ENCODE peak calls at places on chromosomes 1 and 21, in nine cellular contexts. V, K, S, U, Q, X, N, G and Z are unnamed samples.

GRCh38 chr21:31987696-31988095 is 114.9 kb downstream of the HUNK start:
- DNase-seq in Q (no peak), G (no peak), V (no peak), S (no peak), X (no peak), U (no peak), K (peak; percentile 69), N (no peak), Z (no peak)

GRCh38 chr1:53408013-53408754 is 51.0 kb upstream of the DMRTB1 start:
- DNase-seq in X (no peak), N (no peak), U (no peak), Q (no peak), S (no peak), G (no peak), V (no peak), K (no peak), Z (no peak)

GRCh38 chr1:98824724-98825123 is 163.2 kb downstream of the SNX7 start:
- DNase-seq in N (no peak), X (no peak), S (no peak), K (no peak), V (no peak), Q (no peak), G (no peak), U (no peak), Z (no peak)

GRCh38 chr1:37513795-37514349 is 694 bp downstream of the MEAF6 start:
- DNase-seq in N (no peak), G (peak; percentile 31), S (no peak), X (peak; percentile 39), V (no peak), Q (peak; percentile 7), U (no peak), K (peak; percentile 34), Z (peak; percentile 57)

GRCh38 chr1:147618077-147618569 is 52.2 kb downstream of the ACP6 start:
- DNase-seq in Q (no peak), N (no peak), U (no peak), V (no peak), K (no peak), S (no peak), X (no peak), G (no peak), Z (no peak)

GRCh38 chr1:170734412-170735175 is 70.7 kb downstream of the PRRX1 start:
- DNase-seq in K (no peak), N (no peak), Q (no peak), X (no peak), G (no peak), V (no peak), S (no peak), U (no peak), Z (no peak)

GRCh38 chr1:43531453-43531905 is 796 bp downstream of the PTPRF start:
- DNase-seq in N (no peak), X (peak; percentile 59), S (no peak), U (no peak), G (peak; percentile 19), Q (no peak), K (peak; percentile 70), V (no peak), Z (peak; percentile 56)

GRCh38 chr1:38055398-38055797 is 8.8 kb upstream of the POU3F1 start:
- DNase-seq in Q (no peak), V (no peak), N (no peak), S (no peak), K (no peak), U (no peak), X (no peak), G (no peak), Z (no peak)

GRCh38 chr21:40143822-40144525 is 276.7 kb downstream of the PCP4 start:
- DNase-seq in V (peak; percentile 8), Q (peak; percentile 35), G (peak; percentile 31), X (peak; percentile 70), S (no peak), N (peak; percentile 6), U (no peak), K (peak; percentile 43), Z (peak; percentile 74)

GRCh38 chr1:210394281-210394798 is 65.6 kb downstream of the HHAT start:
- DNase-seq in N (no peak), V (no peak), Q (no peak), X (no peak), G (no peak), K (no peak), U (no peak), S (peak; percentile 48), Z (no peak)

GRCh38 chr1:54367613-54368012 is 38.6 kb downstream of the SSBP3 start:
- DNase-seq in U (peak; percentile 23), X (no peak), Q (no peak), K (no peak), S (no peak), V (no peak), N (no peak), G (no peak), Z (no peak)

GRCh38 chr1:65264197-65264929 is 45.0 kb upstream of the DNAJC6 start:
- DNase-seq in V (no peak), U (no peak), Q (peak; percentile 75), S (no peak), X (no peak), G (no peak), N (no peak), K (peak; percentile 38), Z (peak; percentile 51)

GRCh38 chr1:117118101-117118500 is 3.4 kb downstream of the TRIM45 start:
- DNase-seq in K (no peak), V (no peak), G (no peak), N (no peak), X (no peak), S (no peak), Q (no peak), U (no peak), Z (no peak)

GRCh38 chr1:227396539-227397355 is 78.5 kb upstream of the CDC42BPA start:
- DNase-seq in N (peak; percentile 69), Q (no peak), S (no peak), K (no peak), U (no peak), V (no peak), G (no peak), X (no peak), Z (no peak)

GRCh38 chr1:4086921-4087320 is 186.8 kb upstream of the C1orf174 start:
- DNase-seq in G (no peak), X (no peak), V (no peak), K (no peak), U (no peak), S (no peak), Q (no peak), N (no peak), Z (peak; percentile 38)
- H3K9me3 ChIP-seq in G (peaks cover 18% of the 10 kb centered on the region), X (no peaks in the 10 kb centered on the region), V (no peaks in the 10 kb centered on the region), K (no peaks in the 10 kb centered on the region), U (peaks cover 82% of the 10 kb centered on the region), S (no peaks in the 10 kb centered on the region), Q (no peaks in the 10 kb centered on the region), N (no peaks in the 10 kb centered on the region), Z (no peaks in the 10 kb centered on the region)

GRCh38 chr21:9737871-9738520 is 783.4 kb upstream of the TPTE start:
- DNase-seq in G (no peak), K (no peak), S (no peak), Q (no peak), U (no peak), V (no peak), X (no peak), N (no peak), Z (no peak)
- H3K9me3 ChIP-seq in G (peaks cover 11% of the 10 kb centered on the region), K (peaks cover 13% of the 10 kb centered on the region), S (peaks cover 11% of the 10 kb centered on the region), Q (peaks cover 6% of the 10 kb centered on the region), U (peaks cover 58% of the 10 kb centered on the region), V (no peaks in the 10 kb centered on the region), X (no peaks in the 10 kb centered on the region), N (peaks cover 60% of the 10 kb centered on the region), Z (peaks cover 10% of the 10 kb centered on the region)

DNA sequence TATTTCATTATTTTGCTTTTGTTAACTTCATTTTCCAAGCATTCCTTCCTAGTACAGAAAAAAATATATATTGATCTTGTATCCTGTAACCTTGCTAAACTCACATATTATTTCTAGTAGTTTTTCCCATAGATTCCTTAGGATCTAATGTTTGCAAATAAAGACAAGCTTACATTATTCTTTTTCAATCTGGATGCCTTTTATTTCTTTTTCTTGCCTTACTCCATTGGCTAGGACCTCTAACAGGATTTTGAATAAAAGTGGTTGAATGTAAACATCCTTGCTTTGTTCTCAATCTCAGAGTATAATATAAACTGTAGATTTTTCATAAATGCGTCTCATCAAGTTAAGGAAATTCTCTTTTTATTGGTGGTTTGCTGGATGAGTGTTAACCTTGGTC is 74.5 kb upstream of the GUCA2A start:
- DNase-seq in Q (no peak), X (no peak), S (no peak), U (no peak), K (no peak), V (no peak), N (no peak), G (no peak), Z (no peak)
- H3K9me3 ChIP-seq in Q (no peaks in the 10 kb centered on the region), X (no peaks in the 10 kb centered on the region), S (peaks cover 19% of the 10 kb centered on the region), U (peaks cover 22% of the 10 kb centered on the region), K (no peaks in the 10 kb centered on the region), V (peaks cover 5% of the 10 kb centered on the region), N (peaks cover 3% of the 10 kb centered on the region), G (peaks cover 8% of the 10 kb centered on the region), Z (peaks cover 9% of the 10 kb centered on the region)

GRCh38 chr1:2955652-2956051 is 65.6 kb upstream of the ACTRT2 start:
- DNase-seq in N (no peak), V (no peak), G (no peak), Q (no peak), X (no peak), K (no peak), U (no peak), S (no peak), Z (no peak)

GRCh38 chr1:2957329-2957728 is 63.9 kb upstream of the ACTRT2 start:
- DNase-seq in U (no peak), S (no peak), G (no peak), K (no peak), X (no peak), N (no peak), Q (no peak), V (no peak), Z (no peak)

GRCh38 chr1:2953688-2954285 is 67.5 kb upstream of the ACTRT2 start:
- DNase-seq in X (no peak), G (no peak), N (no peak), K (no peak), S (no peak), U (no peak), V (no peak), Q (no peak), Z (no peak)

GRCh38 chr1:2952992-2953391 is 68.3 kb upstream of the ACTRT2 start:
- DNase-seq in K (no peak), U (no peak), N (no peak), G (no peak), Q (no peak), X (no peak), S (no peak), V (no peak), Z (no peak)

DNA sequence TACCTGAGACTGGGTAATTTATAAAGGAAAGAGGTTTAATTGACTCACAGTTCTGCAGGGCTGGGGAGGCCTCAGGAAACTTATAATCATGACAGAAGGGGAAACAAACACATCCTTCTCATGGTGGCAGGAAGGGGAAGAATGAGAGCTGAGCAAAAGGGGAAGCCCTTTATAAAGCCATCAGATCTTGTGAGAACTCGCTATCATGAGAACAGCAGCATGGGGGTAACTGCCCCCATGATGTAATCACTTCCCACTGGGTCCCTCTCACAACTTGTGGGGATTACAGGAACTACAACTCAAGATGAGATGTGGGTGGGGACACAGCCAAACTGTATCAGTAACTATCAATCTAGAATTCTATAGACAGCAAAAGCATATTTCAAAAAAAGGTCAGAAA is 64.7 kb upstream of the ACTRT2 start:
- DNase-seq in G (no peak), S (no peak), Q (no peak), V (no peak), U (no peak), K (no peak), N (no peak), X (no peak), Z (no peak)
- H3K9me3 ChIP-seq in G (no peaks in the 10 kb centered on the region), S (peaks cover 18% of the 10 kb centered on the region), Q (no peaks in the 10 kb centered on the region), V (peaks cover 24% of the 10 kb centered on the region), U (peaks cover 57% of the 10 kb centered on the region), K (no peaks in the 10 kb centered on the region), N (peaks cover 15% of the 10 kb centered on the region), X (no peaks in the 10 kb centered on the region), Z (peaks cover 33% of the 10 kb centered on the region)